ENCODE peak calls at places on chromosomes 13 and 19, in four cellular contexts. Z is K562, B is HL-60, V is GM12878. I is an unnamed sample.

GRCh38 chr13:42400188-42400833 is 128.4 kb downstream of the AKAP11 start:
- DNase-seq in Z (no peak), B (no peak), V (no peak), I (no peak)

GRCh38 chr19:53538378-53539109 is 599 bp downstream of the ZNF331 start:
- DNase-seq in Z (no peak), B (no peak), V (no peak), I (no peak)

GRCh38 chr19:752652-753517 is 2.0 kb downstream of the MISP start:
- DNase-seq in Z (no peak), B (peak; percentile 31), V (no peak), I (no peak)

GRCh38 chr13:114020750-114021463 is 47.0 kb upstream of the C13orf46 start:
- DNase-seq in Z (no peak), B (no peak), V (no peak), I (no peak)

GRCh38 chr13:27607125-27607524 is 13.2 kb downstream of the LNX2 start:
- DNase-seq in Z (no peak), B (no peak), V (no peak), I (no peak)

GRCh38 chr13:29956771-29957170 is 106.4 kb upstream of the UBL3 start:
- DNase-seq in Z (no peak), B (no peak), V (no peak), I (no peak)

GRCh38 chr19:1324792-1325567 is 39.3 kb downstream of the EFNA2 start:
- DNase-seq in Z (peak; percentile 80), B (peak; percentile 25), V (no peak), I (peak; percentile 52)

GRCh38 chr19:23118400-23118799 is 1.6 kb downstream of the ZNF730 start:
- DNase-seq in Z (no peak), B (no peak), V (no peak), I (no peak)

GRCh38 chr19:29117926-29118325 is 95.0 kb downstream of the UQCRFS1 start:
- DNase-seq in Z (no peak), B (no peak), V (no peak), I (no peak)

GRCh38 chr13:101691326-101691725 is 238.9 kb downstream of the ITGBL1 start:
- DNase-seq in Z (no peak), B (no peak), V (no peak), I (no peak)

GRCh38 chr13:101700598-101700997 is 248.1 kb downstream of the ITGBL1 start:
- DNase-seq in Z (no peak), B (no peak), V (no peak), I (no peak)

GRCh38 chr13:101690871-101691270 is 238.4 kb downstream of the ITGBL1 start:
- DNase-seq in Z (no peak), B (no peak), V (no peak), I (no peak)

GRCh38 chr13:101698400-101698799 is 245.9 kb downstream of the ITGBL1 start:
- DNase-seq in Z (no peak), B (no peak), V (no peak), I (no peak)

GRCh38 chr13:101695870-101696516 is 243.5 kb downstream of the ITGBL1 start:
- DNase-seq in Z (no peak), B (no peak), V (no peak), I (no peak)
- TF ChIP-seq SPI1 in Z (no peak), B (no peak), V (no peak), I (no peak)

GRCh38 chr19:7682175-7682855 is 1.7 kb downstream of the TRAPPC5 start:
- DNase-seq in Z (no peak), B (no peak), V (no peak), I (no peak)

GRCh38 chr19:7689165-7689564 is 8.5 kb downstream of the TRAPPC5 start:
- DNase-seq in Z (no peak), B (no peak), V (no peak), I (no peak)

GRCh38 chr19:7681336-7682174 is 922 bp downstream of the TRAPPC5 start:
- DNase-seq in Z (peak; percentile 54), B (peak; percentile 99), V (no peak), I (peak; percentile 80)

GRCh38 chr19:7687177-7687576 is 6.5 kb downstream of the TRAPPC5 start:
- DNase-seq in Z (no peak), B (no peak), V (no peak), I (no peak)

GRCh38 chr19:7685546-7686445 is 5.2 kb downstream of the TRAPPC5 start:
- DNase-seq in Z (no peak), B (no peak), V (no peak), I (no peak)
- TF ChIP-seq POLR2AphosphoS5 in Z (no peak), B (peak; percentile 58), V (no peak), I (no peak)

DNA sequence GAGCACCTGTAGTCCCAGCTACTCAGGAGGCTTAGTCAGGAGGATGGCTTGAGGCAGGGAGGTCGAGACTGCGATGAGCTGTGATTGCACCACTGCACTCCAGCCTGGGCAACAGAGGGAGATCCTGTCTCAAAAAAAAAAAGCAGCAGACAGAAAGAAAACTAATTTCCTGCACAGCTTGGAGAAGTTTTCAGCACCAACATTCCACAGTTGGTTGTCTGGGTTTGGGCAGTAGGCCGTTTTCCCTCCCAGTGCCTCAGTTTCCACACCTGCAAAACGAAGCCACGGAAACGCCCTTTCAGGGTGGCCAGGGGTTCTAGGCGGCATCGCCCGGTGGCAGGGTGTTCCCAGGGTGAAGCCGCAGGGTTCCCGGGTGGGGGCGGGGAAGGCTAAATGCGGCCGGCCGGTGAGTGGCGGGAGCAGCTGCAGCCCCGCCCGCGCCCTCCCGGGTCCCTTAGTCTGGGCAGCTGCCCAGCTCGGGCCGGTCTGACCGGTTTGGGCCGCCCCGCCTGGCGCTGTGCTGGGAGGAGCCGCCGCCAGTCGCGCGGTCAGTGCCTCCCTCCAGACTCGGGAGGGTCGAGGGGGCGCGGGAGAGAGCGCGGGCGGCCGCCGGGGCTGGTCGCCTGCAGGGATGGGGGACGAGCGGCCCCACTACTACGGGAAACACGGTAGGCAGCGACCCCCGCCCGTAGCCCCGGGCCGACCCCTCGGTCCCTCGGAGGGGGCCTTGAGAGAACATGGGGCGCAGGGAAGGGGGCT is at the start of gene SLC44A2:
- DNase-seq in Z (peak; percentile 21), B (no peak), V (no peak), I (no peak)
- TF ChIP-seq SPI1 in Z (no peak), B (no peak), V (no peak), I (no peak)

GRCh38 chr13:46553886-46554855 is 1.2 kb downstream of the LRCH1 start:
- DNase-seq in Z (peak; percentile 63), B (peak; percentile 81), V (no peak), I (peak; percentile 32)
- TF ChIP-seq POLR2AphosphoS5 in Z (no peak), B (peak; percentile 61), V (peak; percentile 71), I (no peak)

I was measured in GM12891.